ENCODE peak calls at places on chromosomes 7 and 10, in seven cellular contexts. D is ACHN; P is NCI-H1417; W is stimulated activated CD4-positive, alpha-beta T cell treated with anti-CD3 and anti-CD28 coated beads, Interleukin-15, amount 100 ng/mL, for 24 hours; Z is Right ventricle myocardium superior; X is H4; F is D341Med. E is an unnamed sample.

GRCh38 chr10:63430091-63430998 is 35.4 kb downstream of the JMJD1C start:
- DNase-seq in D (peak; percentile 54), P (no peak), W (no peak), Z (no peak), X (peak; percentile 21), F (no peak), E (no peak)

GRCh38 chr7:46554688-46555422 is 633.8 kb upstream of the IGFBP3 start:
- DNase-seq in D (peak; percentile 29), P (no peak), W (no peak), Z (no peak), X (peak; percentile 35), F (no peak), E (no peak)

GRCh38 chr10:36007369-36007768 is 365.3 kb upstream of the FZD8 start:
- DNase-seq in D (no peak), P (no peak), W (no peak), Z (no peak), X (no peak), F (no peak), E (no peak)

GRCh38 chr10:132836832-132837540 is 51.0 kb upstream of the NKX6-2 start:
- DNase-seq in D (peak; percentile 36), P (no peak), W (peak; percentile 58), Z (no peak), X (no peak), F (peak; percentile 83), E (no peak)

GRCh38 chr10:76149182-76149581 is 717.8 kb downstream of the LRMDA start:
- DNase-seq in D (no peak), P (no peak), W (no peak), Z (no peak), X (no peak), F (no peak), E (no peak)

GRCh38 chr7:39703143-39703542 is 79.8 kb downstream of the RALA start:
- DNase-seq in D (peak; percentile 17), P (no peak), W (no peak), Z (no peak), X (no peak), F (no peak), E (no peak)

GRCh38 chr10:86580549-86580886 is 58.9 kb upstream of the WAPL start:
- DNase-seq in D (no peak), P (no peak), W (no peak), Z (no peak), X (no peak), F (no peak), E (no peak)

GRCh38 chr10:78185693-78186055 is 152.0 kb downstream of the RPS24 start:
- DNase-seq in D (no peak), P (no peak), W (no peak), Z (peak; percentile 62), X (no peak), F (no peak), E (no peak)

GRCh38 chr10:72353963-72354355 is 760 bp downstream of the DNAJB12 start:
- DNase-seq in D (peak; percentile 48), P (no peak), W (no peak), Z (peak; percentile 63), X (no peak), F (no peak), E (no peak)

GRCh38 chr10:72981882-72982529 is 27.4 kb upstream of the PLA2G12B start:
- DNase-seq in D (no peak), P (no peak), W (no peak), Z (no peak), X (no peak), F (no peak), E (no peak)

GRCh38 chr7:128740996-128741395 is 1.8 kb downstream of the CALU start:
- DNase-seq in D (no peak), P (no peak), W (no peak), Z (no peak), X (no peak), F (no peak), E (no peak)

GRCh38 chr10:73983096-73984047 is 14.5 kb upstream of the VCL start:
- DNase-seq in D (no peak), P (no peak), W (no peak), Z (no peak), X (no peak), F (no peak), E (no peak)